ENCODE peak calls at places on chromosomes 4 and X, in six cellular contexts. E is fibroblast of mammary gland, Z is cardiac muscle cell, C is HL-60, U is hepatocyte, Q is BJ. V is an unnamed sample.

GRCh38 chr4:147674073-147674472 is 9.9 kb downstream of the PRMT9 start:
- DNase-seq in E (no peak), Q (no peak), Z (no peak), C (no peak), U (no peak), V (no peak)

GRCh38 chrX:104112326-104112951 is at the start of gene ZCCHC18:
- DNase-seq in Q (no peak), U (peak), E (peak), C (no peak), Z (peak), V (peak)

GRCh38 chr4:66062044-66062443 is 391.8 kb upstream of the EPHA5 start:
- DNase-seq in E (peak), U (no peak), Q (peak), C (no peak), Z (no peak), V (peak)

GRCh38 chr4:138562544-138562961 is 320.4 kb upstream of the SLC7A11 start:
- DNase-seq in Z (no peak), E (peak), U (no peak), Q (no peak), C (no peak), V (peak)

GRCh38 chr4:124079174-124079780 is 633.3 kb downstream of the ANKRD50 start:
- DNase-seq in Q (no peak), Z (no peak), U (no peak), E (peak), C (no peak), V (peak)

GRCh38 chr4:113561092-113561491 is 200.4 kb downstream of the CAMK2D start:
- DNase-seq in Q (no peak), U (no peak), E (no peak), Z (no peak), C (no peak), V (no peak)

GRCh38 chrX:23246001-23246400 is 88.6 kb upstream of the PTCHD1 start:
- DNase-seq in Z (no peak), U (no peak), C (no peak), Q (no peak), E (no peak), V (peak)

GRCh38 chr4:145773581-145774234 is 93.8 kb downstream of the C4orf51 start:
- DNase-seq in E (no peak), Z (no peak), C (no peak), Q (no peak), U (no peak), V (peak)

GRCh38 chr4:77040856-77041576 is 34.8 kb downstream of the CCNI start:
- DNase-seq in C (peak), Z (no peak), Q (no peak), E (peak), U (no peak), V (no peak)

GRCh38 chrX:34655496-34656258 is 1.4 kb downstream of the TMEM47 start:
- DNase-seq in E (no peak), Z (peak), Q (no peak), C (no peak), U (no peak), V (peak)

GRCh38 chrX:2693123-2693438 is 2.0 kb downstream of the CD99 start:
- DNase-seq in Q (no peak), E (no peak), C (no peak), Z (no peak), U (no peak), V (no peak)

GRCh38 chr4:119788334-119789266 is 160.0 kb upstream of the PDE5A start:
- DNase-seq in Q (no peak), U (no peak), C (no peak), E (no peak), Z (no peak), V (no peak)

GRCh38 chr4:145766273-145766672 is 86.3 kb downstream of the C4orf51 start:
- DNase-seq in E (no peak), C (no peak), Z (no peak), Q (no peak), U (no peak), V (no peak)

GRCh38 chr4:17811078-17811603 is 362 bp downstream of the NCAPG start:
- DNase-seq in C (no peak), Z (no peak), Q (no peak), U (no peak), E (peak), V (no peak)

GRCh38 chr4:17812801-17813200 is 2.0 kb downstream of the NCAPG start:
- DNase-seq in C (no peak), Z (no peak), E (peak), U (no peak), Q (no peak), V (no peak)

GRCh38 chr4:17810260-17811077 is at the start of the genes DCAF16 and NCAPG:
- DNase-seq in Q (peak), Z (peak), C (peak), E (peak), U (peak), V (peak)

GRCh38 chr4:17814140-17814539 is 3.4 kb downstream of the NCAPG start:
- DNase-seq in Z (no peak), E (peak), U (no peak), C (peak), Q (no peak), V (peak)

GRCh38 chr4:17812125-17812524 is 1.3 kb downstream of the NCAPG start:
- DNase-seq in C (no peak), E (no peak), U (no peak), Q (no peak), Z (no peak), V (no peak)
- H3K4me3 ChIP-seq in C (peak), E (peak), U (peak), Q (peak), Z (peak), V (peak)

DNA sequence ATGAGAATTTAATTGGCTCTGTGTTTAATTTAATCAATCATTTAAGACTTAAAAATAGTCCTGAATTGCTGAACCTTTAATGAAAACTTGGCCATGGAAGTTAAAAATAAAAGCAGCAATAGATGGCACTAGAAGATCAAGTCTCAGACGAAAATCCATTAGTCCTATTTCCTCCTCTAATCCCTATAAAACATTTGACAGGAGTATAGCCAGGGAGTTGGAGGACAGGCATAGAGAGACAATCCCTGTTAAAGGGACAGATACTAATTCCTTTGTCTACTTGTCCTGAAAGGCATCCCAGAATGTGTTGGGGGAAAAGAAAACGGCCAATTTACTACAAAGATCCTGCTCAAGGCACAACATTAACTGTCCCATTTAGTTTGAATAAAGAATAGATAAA is 276.3 kb upstream of the TACR3 start:
- DNase-seq in U (peak), E (peak), Z (no peak), C (no peak), Q (no peak), V (no peak)
- TF ChIP-seq CTCF in U (peak), E (no peak), Z (no peak), C (no peak), Q (no peak), V (no peak)

DNA sequence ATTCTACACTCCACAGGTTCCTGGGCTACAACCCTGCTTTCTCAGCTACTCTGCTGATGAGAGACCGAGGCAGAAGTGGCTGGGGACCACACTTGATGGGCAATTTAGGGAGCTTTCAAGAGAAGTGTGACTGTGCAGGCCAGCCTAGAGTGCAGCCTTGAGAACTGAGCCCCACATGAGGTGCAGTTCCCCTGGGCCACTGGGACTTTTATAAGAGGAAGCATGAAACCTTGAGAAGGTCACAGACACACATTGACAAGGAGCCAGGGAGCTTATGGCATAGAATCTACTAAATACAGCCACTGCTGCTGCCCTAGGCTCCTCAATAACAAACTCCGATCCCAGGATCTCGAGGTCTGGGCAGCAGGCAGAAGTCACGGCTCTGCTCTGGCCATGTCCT is 13.1 kb downstream of the C4orf50 start:
- DNase-seq in C (no peak), U (no peak), Z (no peak), Q (no peak), E (no peak), V (no peak)
- H3K4me3 ChIP-seq in C (no peak), U (no peak), Z (no peak), Q (no peak), E (no peak), V (no peak)

GRCh38 chrX:78024349-78025108 is 55.1 kb upstream of the PGAM4 start:
- DNase-seq in C (peak), Q (no peak), Z (no peak), U (peak), E (peak), V (peak)
- TF ChIP-seq CTCF in C (no peak), Q (peak), Z (peak), U (peak), E (peak), V (peak)

GRCh38 chr4:80610845-80611244 is 275.3 kb downstream of the CFAP299 start:
- DNase-seq in Q (no peak), U (peak), C (no peak), Z (no peak), E (peak), V (peak)
- H3K4me3 ChIP-seq in Q (no peak), U (no peak), C (no peak), Z (no peak), E (no peak), V (no peak)

DNA sequence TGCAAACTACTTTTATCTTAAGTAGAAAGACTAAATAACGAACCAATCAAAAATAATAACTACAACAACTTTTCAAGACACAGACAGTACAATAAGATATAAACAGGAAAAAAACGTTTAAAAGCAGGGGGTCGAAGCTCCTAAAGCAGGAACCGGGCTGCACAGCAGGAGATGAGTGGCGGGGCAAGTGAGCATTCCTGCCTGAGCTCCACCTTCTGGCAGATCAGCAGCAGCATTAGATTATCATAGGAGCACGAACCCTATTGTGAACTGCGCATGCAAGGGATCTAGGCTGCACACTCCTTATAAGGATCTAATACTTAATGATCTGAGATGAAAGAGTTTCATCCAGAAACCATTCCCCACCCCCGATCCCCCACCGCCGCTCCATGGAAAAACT is 146.2 kb downstream of the TEX11 start:
- DNase-seq in C (no peak), U (peak), Q (no peak), Z (peak), E (no peak), V (no peak)
- TF ChIP-seq CTCF in C (no peak), U (no peak), Q (no peak), Z (no peak), E (no peak), V (no peak)

GRCh38 chrX:40085714-40086113 is 12.0 kb downstream of the BCOR start:
- DNase-seq in E (no peak), U (no peak), Q (no peak), Z (no peak), C (no peak), V (no peak)

GRCh38 chrX:40083120-40083978 is 14.4 kb downstream of the BCOR start:
- DNase-seq in Q (no peak), E (no peak), Z (peak), C (peak), U (peak), V (no peak)

GRCh38 chrX:40083979-40084359 is 13.8 kb downstream of the BCOR start:
- DNase-seq in C (no peak), Z (no peak), Q (no peak), E (no peak), U (no peak), V (no peak)

GRCh38 chrX:40085086-40085551 is 12.6 kb downstream of the BCOR start:
- DNase-seq in U (peak), Q (no peak), E (peak), C (no peak), Z (no peak), V (peak)

GRCh38 chrX:40084471-40084870 is 13.3 kb downstream of the BCOR start:
- DNase-seq in Q (no peak), Z (no peak), E (no peak), U (no peak), C (no peak), V (no peak)
- H3K4me3 ChIP-seq in Q (no peak), Z (no peak), E (no peak), U (no peak), C (no peak), V (no peak)

V was measured in fibroblast of the aortic adventitia.